ENCODE peak calls at places on chromosomes 1 and 21, in eight cellular contexts. Q is BJ; D is MCF 10A; U is activated CD4-positive, alpha-beta T cell treated with anti-CD3 and anti-CD28 coated beads, Interleukin-2, amount 50 U/mL, for 1 hour; B is renal cortical epithelial cell; W is SHP77; X is HTR-8/SVneo; H is T1000. L is an unnamed sample.

GRCh38 chr1:83901547-83902155 is 97.3 kb downstream of the TTLL7 start:
- DNase-seq in Q (peak), D (peak), U (no peak), B (peak), W (peak), X (peak), H (peak), L (peak)

GRCh38 chr1:156627313-156627880 is 8.2 kb downstream of the HAPLN2 start:
- DNase-seq in Q (no peak), D (peak), U (peak), B (peak), W (peak), X (peak), H (peak), L (no peak)

GRCh38 chr1:5692649-5693048 is 299.6 kb downstream of the NPHP4 start:
- DNase-seq in Q (no peak), D (no peak), U (no peak), B (no peak), W (no peak), X (no peak), H (no peak), L (no peak)

GRCh38 chr1:173347276-173347675 is 129.9 kb upstream of the PRDX6 start:
- DNase-seq in Q (no peak), D (no peak), U (no peak), B (peak), W (no peak), X (no peak), H (no peak), L (no peak)

GRCh38 chr1:76868916-76869315 is 1.6 kb downstream of the ST6GALNAC5 start:
- DNase-seq in Q (no peak), D (no peak), U (no peak), B (no peak), W (no peak), X (no peak), H (no peak), L (no peak)

GRCh38 chr1:1100296-1100695 is 15.6 kb downstream of the C1orf159 start:
- DNase-seq in Q (no peak), D (no peak), U (no peak), B (no peak), W (no peak), X (no peak), H (no peak), L (no peak)

GRCh38 chr1:224733021-224733911 is 117.1 kb downstream of the CNIH3 start:
- DNase-seq in Q (no peak), D (no peak), U (no peak), B (peak), W (no peak), X (peak), H (peak), L (no peak)

GRCh38 chr1:38784452-38785284 is 74.9 kb downstream of the RRAGC start:
- DNase-seq in Q (no peak), D (no peak), U (no peak), B (no peak), W (no peak), X (no peak), H (no peak), L (no peak)

GRCh38 chr1:54814571-54814970 is 13.4 kb upstream of the TTC22 start:
- DNase-seq in Q (no peak), D (no peak), U (no peak), B (no peak), W (no peak), X (no peak), H (no peak), L (no peak)

GRCh38 chr1:15411593-15412487 is 2.2 kb downstream of the EFHD2 start:
- DNase-seq in Q (no peak), D (peak), U (peak), B (no peak), W (no peak), X (no peak), H (no peak), L (no peak)

GRCh38 chr21:15837603-15838002 is 107.8 kb downstream of the USP25 start:
- DNase-seq in Q (no peak), D (peak), U (no peak), B (peak), W (no peak), X (no peak), H (no peak), L (no peak)

GRCh38 chr1:150981177-150981804 is 801 bp upstream of the ANXA9 start:
- DNase-seq in Q (no peak), D (peak), U (no peak), B (no peak), W (peak), X (no peak), H (peak), L (no peak)

GRCh38 chr1:88741413-88741812 is 57.3 kb downstream of the PKN2 start:
- DNase-seq in Q (peak), D (peak), U (no peak), B (peak), W (no peak), X (no peak), H (no peak), L (no peak)

GRCh38 chr21:37871121-37871862 is 45.0 kb downstream of the KCNJ6 start:
- DNase-seq in Q (no peak), D (peak), U (no peak), B (peak), W (no peak), X (no peak), H (no peak), L (peak)

GRCh38 chr1:205703072-205703471 is 22.8 kb upstream of the SLC45A3 start:
- DNase-seq in Q (no peak), D (no peak), U (no peak), B (no peak), W (no peak), X (no peak), H (no peak), L (no peak)

GRCh38 chr1:84991097-84991890 is 5.6 kb downstream of the MCOLN2 start:
- DNase-seq in Q (no peak), D (no peak), U (no peak), B (no peak), W (no peak), X (no peak), H (no peak), L (no peak)

GRCh38 chr1:200150721-200151120 is 123.2 kb downstream of the NR5A2 start:
- DNase-seq in Q (peak), D (peak), U (no peak), B (peak), W (no peak), X (peak), H (peak), L (peak)

GRCh38 chr1:61210435-61211012 is 128.2 kb downstream of the NFIA start:
- DNase-seq in Q (no peak), D (no peak), U (no peak), B (peak), W (no peak), X (no peak), H (no peak), L (no peak)

GRCh38 chr1:42348498-42348897 is 13.5 kb upstream of the FOXJ3 start:
- DNase-seq in Q (no peak), D (no peak), U (no peak), B (no peak), W (no peak), X (no peak), H (no peak), L (no peak)

GRCh38 chr1:54309631-54310366 is 96.4 kb downstream of the SSBP3 start:
- DNase-seq in Q (no peak), D (no peak), U (no peak), B (no peak), W (peak), X (no peak), H (no peak), L (no peak)

GRCh38 chr1:201882665-201883132 is 6.0 kb upstream of the SHISA4 start:
- DNase-seq in Q (peak), D (peak), U (no peak), B (peak), W (no peak), X (peak), H (peak), L (peak)

GRCh38 chr21:32256873-32257620 is 21.8 kb downstream of the MIS18A start:
- DNase-seq in Q (peak), D (peak), U (no peak), B (peak), W (peak), X (peak), H (peak), L (peak)

GRCh38 chr1:117628343-117628742 is 22.5 kb downstream of the TENT5C start:
- DNase-seq in Q (no peak), D (no peak), U (no peak), B (no peak), W (no peak), X (no peak), H (no peak), L (no peak)

GRCh38 chr1:228417061-228417460 is 400 bp upstream of the TRIM17 start:
- DNase-seq in Q (no peak), D (no peak), U (no peak), B (no peak), W (no peak), X (no peak), H (no peak), L (no peak)

GRCh38 chr1:63119575-63120155 is 202.7 kb upstream of the FOXD3 start:
- DNase-seq in Q (peak), D (no peak), U (no peak), B (no peak), W (no peak), X (no peak), H (no peak), L (no peak)

GRCh38 chr1:16115468-16116363 is 40.2 kb downstream of the EPHA2 start:
- DNase-seq in Q (no peak), D (no peak), U (no peak), B (no peak), W (no peak), X (no peak), H (no peak), L (no peak)

GRCh38 chr1:153515504-153516394 is 20.0 kb downstream of the S100A6 start:
- DNase-seq in Q (no peak), D (peak), U (no peak), B (peak), W (peak), X (no peak), H (no peak), L (no peak)

GRCh38 chr21:29771491-29772066 is 168.2 kb downstream of the GRIK1 start:
- DNase-seq in Q (no peak), D (no peak), U (no peak), B (no peak), W (no peak), X (no peak), H (no peak), L (no peak)

GRCh38 chr1:38403667-38404066 is 357.1 kb upstream of the POU3F1 start:
- DNase-seq in Q (no peak), D (no peak), U (no peak), B (no peak), W (no peak), X (no peak), H (no peak), L (no peak)

L was measured in amniotic stem cell.